ENCODE peak calls at places on chromosomes 7 and 10, in five cellular contexts. W, K, G, O and A are unnamed samples.

GRCh38 chr7:112699725-112700513 is 90.3 kb downstream of the TMEM168 start:
- DNase-seq in W (no peak), K (no peak), G (no peak), O (no peak), A (no peak)

GRCh38 chr10:122054046-122055025 is 65.4 kb downstream of the TACC2 start:
- DNase-seq in W (no peak), K (peak; percentile 58), G (peak; percentile 82), O (no peak), A (no peak)

GRCh38 chr10:80771902-80772555 is 234.3 kb downstream of the SH2D4B start:
- DNase-seq in W (no peak), K (no peak), G (no peak), O (no peak), A (no peak)

GRCh38 chr10:98436704-98437103 is 10.0 kb downstream of the HPS1 start:
- DNase-seq in W (no peak), K (no peak), G (no peak), O (no peak), A (no peak)

GRCh38 chr7:2166625-2167280 is 66.0 kb downstream of the MAD1L1 start:
- DNase-seq in W (no peak), K (no peak), G (no peak), O (no peak), A (peak; percentile 5)

GRCh38 chr10:79004311-79004710 is 64.5 kb upstream of the ZMIZ1 start:
- DNase-seq in W (no peak), K (no peak), G (no peak), O (no peak), A (no peak)

GRCh38 chr7:74030861-74031260 is 2.9 kb downstream of the ELN start:
- DNase-seq in W (no peak), K (no peak), G (no peak), O (no peak), A (no peak)

GRCh38 chr7:114973147-114973546 is 51.3 kb downstream of the MDFIC start:
- DNase-seq in W (no peak), K (no peak), G (peak; percentile 39), O (no peak), A (no peak)

GRCh38 chr10:230758-231157 is 95.5 kb downstream of the ZMYND11 start:
- DNase-seq in W (no peak), K (no peak), G (peak; percentile 15), O (no peak), A (no peak)
- TF ChIP-seq CTCF in W (no peak), K (peak; percentile 25), G (peak; percentile 48), O (no peak), A (peak; percentile 31)

DNA sequence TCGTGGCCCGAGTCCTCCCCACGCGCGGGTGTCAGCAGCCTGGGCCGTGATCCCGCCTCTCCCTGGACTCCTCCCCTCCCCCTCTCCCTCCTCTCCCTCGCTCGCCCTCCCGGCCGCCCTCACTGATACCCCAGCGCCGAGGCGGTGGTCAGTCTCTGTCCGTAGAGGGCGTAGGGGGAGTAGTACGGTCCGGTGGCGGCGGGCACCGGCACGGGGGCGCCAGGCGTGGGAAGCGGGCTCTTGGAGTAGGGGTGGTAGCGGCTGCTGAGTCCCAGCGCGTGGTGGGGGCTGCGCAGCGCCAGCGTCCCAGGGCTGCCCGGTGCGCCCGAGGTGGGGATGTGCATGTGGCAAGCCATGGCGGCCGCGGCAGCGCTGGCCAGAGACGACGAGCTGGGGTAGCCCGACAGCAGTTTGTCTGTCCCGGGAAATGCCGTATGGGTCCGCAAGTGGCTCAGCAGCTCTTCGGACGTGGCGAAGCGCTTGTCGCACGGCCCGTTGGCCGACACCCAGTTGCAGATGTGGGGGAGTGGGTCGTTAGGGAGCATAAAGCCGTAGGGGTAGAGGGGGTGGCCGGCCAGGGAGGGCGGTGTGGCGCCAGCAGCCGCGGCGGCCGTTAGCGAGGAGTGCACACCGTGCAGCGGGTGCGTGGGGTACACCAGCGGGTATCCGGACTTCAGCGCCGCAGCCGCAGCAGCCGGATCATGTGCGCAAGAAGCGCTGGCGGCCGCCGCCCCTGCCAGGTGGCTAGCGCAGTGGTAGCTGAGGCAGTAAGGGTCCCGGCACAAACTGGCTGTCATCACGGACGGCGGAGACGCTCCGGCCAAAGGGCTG is 2.7 kb downstream of the ZNF503 start:
- DNase-seq in W (no peak), K (no peak), G (no peak), O (no peak), A (no peak)
- TF ChIP-seq CTCF in W (no peak), K (no peak), G (no peak), O (no peak), A (no peak)

GRCh38 chr7:157473051-157473569 is 136.3 kb downstream of the DNAJB6 start:
- DNase-seq in W (no peak), K (no peak), G (no peak), O (no peak), A (no peak)

GRCh38 chr7:157475095-157475494 is 138.3 kb downstream of the DNAJB6 start:
- DNase-seq in W (no peak), K (no peak), G (no peak), O (no peak), A (no peak)

GRCh38 chr7:157475601-157476000 is 138.8 kb downstream of the DNAJB6 start:
- DNase-seq in W (no peak), K (no peak), G (no peak), O (no peak), A (no peak)

GRCh38 chr7:157476201-157476600 is 139.4 kb downstream of the DNAJB6 start:
- DNase-seq in W (no peak), K (no peak), G (no peak), O (no peak), A (no peak)

DNA sequence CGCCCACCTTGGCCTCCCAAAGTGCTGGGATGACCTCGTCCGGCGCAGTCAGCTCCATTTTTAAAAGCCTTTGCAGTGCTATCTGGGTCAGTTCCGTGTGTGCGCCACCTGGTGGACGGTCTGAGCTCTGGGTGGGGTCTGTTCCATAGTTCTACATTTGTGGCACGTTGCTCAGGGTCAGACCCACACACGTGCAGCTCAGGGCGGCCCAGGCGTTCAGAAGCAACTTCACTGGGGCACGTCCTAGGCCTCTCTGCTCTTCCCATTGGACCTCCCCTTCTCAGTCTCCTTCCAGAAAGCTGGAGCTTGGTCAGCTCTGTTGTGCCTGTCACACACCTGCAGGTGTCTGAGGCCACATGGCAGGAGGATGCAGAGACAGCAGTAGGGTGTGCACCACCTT is 137.9 kb downstream of the DNAJB6 start:
- DNase-seq in W (no peak), K (peak; percentile 32), G (peak; percentile 12), O (no peak), A (no peak)
- TF ChIP-seq CTCF in W (peak; percentile 32), K (no peak), G (peak; percentile 34), O (no peak), A (peak; percentile 54)

GRCh38 chr7:105133358-105133757 is 119.4 kb downstream of the KMT2E start:
- DNase-seq in W (no peak), K (no peak), G (no peak), O (no peak), A (no peak)
- TF ChIP-seq CTCF in W (no peak), K (no peak), G (no peak), O (no peak), A (no peak)

GRCh38 chr10:120598377-120598776 is 141.3 kb downstream of the PLPP4 start:
- DNase-seq in W (no peak), K (no peak), G (no peak), O (no peak), A (no peak)
- TF ChIP-seq CTCF in W (no peak), K (no peak), G (no peak), O (no peak), A (peak; percentile 9)